ENCODE peak calls at places on chromosomes 11 and 22, in seven cellular contexts. One of them, this sample, is unnamed.

GRCh38 chr11:17506314-17506713 is 29.7 kb upstream of the ABCC8 start:
- DNase-seq in psoas muscle: no peak
- DNase-seq in substantia nigra: no peak
- DNase-seq in ovary: no peak
- DNase-seq in GM23338: no peak
- DNase-seq in PC-9: no peak
- DNase-seq in heart right ventricle: no peak
- DNase-seq in this sample: no peak

GRCh38 chr11:103234974-103235373 is 125.7 kb downstream of the DYNC2H1 start:
- DNase-seq in GM23338: no peak
- DNase-seq in substantia nigra: no peak
- DNase-seq in ovary: no peak
- DNase-seq in PC-9: no peak
- DNase-seq in heart right ventricle: no peak
- DNase-seq in psoas muscle: no peak
- DNase-seq in this sample: no peak

GRCh38 chr11:118144869-118145268 is 7.8 kb downstream of the SCN4B start:
- DNase-seq in psoas muscle: no peak
- DNase-seq in heart right ventricle: no peak
- DNase-seq in substantia nigra: no peak
- DNase-seq in PC-9: no peak
- DNase-seq in GM23338: no peak
- DNase-seq in ovary: no peak
- DNase-seq in this sample: no peak

GRCh38 chr22:40323681-40324083 is 22.6 kb upstream of the ADSL start:
- DNase-seq in heart right ventricle: no peak
- DNase-seq in psoas muscle: no peak
- DNase-seq in GM23338: no peak
- DNase-seq in substantia nigra: no peak
- DNase-seq in PC-9: no peak
- DNase-seq in ovary: no peak
- DNase-seq in this sample: no peak

GRCh38 chr11:6225024-6225423 is 9.4 kb downstream of the FHIP1B start:
- DNase-seq in ovary: no peak
- DNase-seq in heart right ventricle: no peak
- DNase-seq in psoas muscle: no peak
- DNase-seq in substantia nigra: no peak
- DNase-seq in GM23338: no peak
- DNase-seq in PC-9: no peak
- DNase-seq in this sample: no peak

GRCh38 chr11:69446108-69446507 is 35.4 kb upstream of the LINC01488 start:
- DNase-seq in substantia nigra: no peak
- DNase-seq in ovary: no peak
- DNase-seq in GM23338: no peak
- DNase-seq in psoas muscle: no peak
- DNase-seq in PC-9: no peak
- DNase-seq in heart right ventricle: no peak
- DNase-seq in this sample: no peak

GRCh38 chr11:61976813-61977475 is 9.5 kb upstream of the FTH1 start:
- DNase-seq in substantia nigra: no peak
- DNase-seq in PC-9: peak
- DNase-seq in psoas muscle: no peak
- DNase-seq in ovary: no peak
- DNase-seq in GM23338: no peak
- DNase-seq in heart right ventricle: no peak
- DNase-seq in this sample: no peak

GRCh38 chr22:47654922-47655451 is 892.5 kb downstream of the TBC1D22A start:
- DNase-seq in GM23338: no peak
- DNase-seq in psoas muscle: no peak
- DNase-seq in heart right ventricle: no peak
- DNase-seq in PC-9: no peak
- DNase-seq in ovary: no peak
- DNase-seq in substantia nigra: no peak
- DNase-seq in this sample: no peak

GRCh38 chr22:28910575-28911278 is 27.4 kb downstream of the ZNRF3 start:
- DNase-seq in psoas muscle: no peak
- DNase-seq in substantia nigra: no peak
- DNase-seq in heart right ventricle: no peak
- DNase-seq in ovary: no peak
- DNase-seq in PC-9: no peak
- DNase-seq in GM23338: no peak
- DNase-seq in this sample: no peak

GRCh38 chr11:74984730-74985129 is 4.0 kb upstream of the NEU3 start:
- DNase-seq in substantia nigra: no peak
- DNase-seq in heart right ventricle: no peak
- DNase-seq in ovary: no peak
- DNase-seq in psoas muscle: no peak
- DNase-seq in GM23338: no peak
- DNase-seq in PC-9: no peak
- DNase-seq in this sample: no peak

GRCh38 chr11:36402568-36403181 is 106.6 kb downstream of the PRR5L start:
- DNase-seq in ovary: no peak
- DNase-seq in GM23338: no peak
- DNase-seq in substantia nigra: no peak
- DNase-seq in psoas muscle: no peak
- DNase-seq in PC-9: no peak
- DNase-seq in heart right ventricle: no peak
- DNase-seq in this sample: no peak

GRCh38 chr11:36400768-36401455 is 104.8 kb downstream of the PRR5L start:
- DNase-seq in heart right ventricle: no peak
- DNase-seq in GM23338: no peak
- DNase-seq in PC-9: no peak
- DNase-seq in substantia nigra: no peak
- DNase-seq in ovary: no peak
- DNase-seq in psoas muscle: no peak
- DNase-seq in this sample: no peak

GRCh38 chr11:36398261-36398953 is 102.3 kb downstream of the PRR5L start:
- DNase-seq in substantia nigra: peak
- DNase-seq in heart right ventricle: no peak
- DNase-seq in PC-9: no peak
- DNase-seq in ovary: no peak
- DNase-seq in GM23338: no peak
- DNase-seq in psoas muscle: no peak
- DNase-seq in this sample: no peak

GRCh38 chr11:36399236-36399635 is 103.1 kb downstream of the PRR5L start:
- DNase-seq in PC-9: no peak
- DNase-seq in psoas muscle: no peak
- DNase-seq in ovary: no peak
- DNase-seq in substantia nigra: no peak
- DNase-seq in heart right ventricle: no peak
- DNase-seq in GM23338: no peak
- DNase-seq in this sample: no peak

GRCh38 chr11:36399745-36400144 is 103.7 kb downstream of the PRR5L start:
- DNase-seq in GM23338: no peak
- DNase-seq in heart right ventricle: no peak
- DNase-seq in psoas muscle: no peak
- DNase-seq in substantia nigra: no peak
- DNase-seq in ovary: no peak
- DNase-seq in PC-9: no peak
- DNase-seq in this sample: no peak
- H3K27ac ChIP-seq in GM23338: no peak
- H3K27ac ChIP-seq in heart right ventricle: no peak
- H3K27ac ChIP-seq in psoas muscle: no peak
- H3K27ac ChIP-seq in substantia nigra: no peak
- H3K27ac ChIP-seq in ovary: no peak
- H3K27ac ChIP-seq in PC-9: no peak
- H3K27ac ChIP-seq in this sample: no peak

GRCh38 chr22:42596863-42597530 is 17.7 kb downstream of the POLDIP3 start:
- DNase-seq in ovary: no peak
- DNase-seq in heart right ventricle: no peak
- DNase-seq in substantia nigra: no peak
- DNase-seq in GM23338: no peak
- DNase-seq in psoas muscle: no peak
- DNase-seq in PC-9: no peak
- DNase-seq in this sample: no peak
- H3K27ac ChIP-seq in ovary: peak
- H3K27ac ChIP-seq in heart right ventricle: peak
- H3K27ac ChIP-seq in substantia nigra: no peak
- H3K27ac ChIP-seq in GM23338: no peak
- H3K27ac ChIP-seq in psoas muscle: no peak
- H3K27ac ChIP-seq in PC-9: no peak
- H3K27ac ChIP-seq in this sample: no peak

GRCh38 chr11:111438168-111438567 is 59.1 kb upstream of the POU2AF1 start:
- DNase-seq in psoas muscle: no peak
- DNase-seq in ovary: no peak
- DNase-seq in substantia nigra: no peak
- DNase-seq in heart right ventricle: no peak
- DNase-seq in PC-9: no peak
- DNase-seq in GM23338: no peak
- DNase-seq in this sample: no peak

GRCh38 chr11:111440416-111441205 is 61.5 kb upstream of the POU2AF1 start:
- DNase-seq in heart right ventricle: no peak
- DNase-seq in PC-9: no peak
- DNase-seq in psoas muscle: no peak
- DNase-seq in substantia nigra: no peak
- DNase-seq in GM23338: no peak
- DNase-seq in ovary: no peak
- DNase-seq in this sample: no peak

GRCh38 chr11:111438846-111439520 is 59.9 kb upstream of the POU2AF1 start:
- DNase-seq in substantia nigra: no peak
- DNase-seq in psoas muscle: no peak
- DNase-seq in ovary: no peak
- DNase-seq in GM23338: no peak
- DNase-seq in PC-9: no peak
- DNase-seq in heart right ventricle: no peak
- DNase-seq in this sample: no peak

GRCh38 chr11:111441443-111441842 is 62.4 kb upstream of the POU2AF1 start:
- DNase-seq in PC-9: no peak
- DNase-seq in GM23338: no peak
- DNase-seq in substantia nigra: no peak
- DNase-seq in psoas muscle: no peak
- DNase-seq in heart right ventricle: no peak
- DNase-seq in ovary: no peak
- DNase-seq in this sample: peak

GRCh38 chr11:111439905-111440304 is 60.8 kb upstream of the POU2AF1 start:
- DNase-seq in heart right ventricle: no peak
- DNase-seq in substantia nigra: no peak
- DNase-seq in GM23338: no peak
- DNase-seq in ovary: no peak
- DNase-seq in PC-9: no peak
- DNase-seq in psoas muscle: no peak
- DNase-seq in this sample: no peak
- H3K27ac ChIP-seq in heart right ventricle: no peak
- H3K27ac ChIP-seq in substantia nigra: no peak
- H3K27ac ChIP-seq in GM23338: no peak
- H3K27ac ChIP-seq in ovary: no peak
- H3K27ac ChIP-seq in PC-9: no peak
- H3K27ac ChIP-seq in psoas muscle: no peak
- H3K27ac ChIP-seq in this sample: no peak

DNA sequence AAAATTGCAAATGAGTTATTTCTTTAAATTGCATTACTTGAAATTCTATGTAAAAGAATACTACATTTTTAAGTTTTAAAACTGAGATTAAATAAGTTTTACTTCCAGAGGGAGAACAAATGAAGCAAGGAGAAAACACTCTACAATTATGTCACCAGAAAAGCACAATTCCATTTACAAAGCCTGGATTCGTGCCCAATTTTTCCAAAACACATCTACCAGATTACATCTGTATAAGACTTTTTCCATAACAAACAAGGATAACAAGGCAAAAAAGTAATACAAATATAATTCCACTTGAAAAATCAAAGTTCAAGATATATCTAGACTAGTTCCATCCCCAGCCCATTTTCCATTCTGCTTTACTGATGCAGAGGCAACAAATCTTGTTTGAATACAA is 40.5 kb downstream of the MTMR2 start:
- DNase-seq in substantia nigra: no peak
- DNase-seq in ovary: no peak
- DNase-seq in heart right ventricle: no peak
- DNase-seq in PC-9: peak
- DNase-seq in psoas muscle: no peak
- DNase-seq in GM23338: no peak
- DNase-seq in this sample: no peak
- H3K27ac ChIP-seq in substantia nigra: no peak
- H3K27ac ChIP-seq in ovary: no peak
- H3K27ac ChIP-seq in heart right ventricle: no peak
- H3K27ac ChIP-seq in PC-9: no peak
- H3K27ac ChIP-seq in psoas muscle: no peak
- H3K27ac ChIP-seq in GM23338: no peak
- H3K27ac ChIP-seq in this sample: no peak

GRCh38 chr11:20088368-20089260 is 71.7 kb downstream of the DBX1 start:
- DNase-seq in PC-9: no peak
- DNase-seq in substantia nigra: no peak
- DNase-seq in psoas muscle: no peak
- DNase-seq in heart right ventricle: no peak
- DNase-seq in ovary: no peak
- DNase-seq in GM23338: no peak
- DNase-seq in this sample: no peak

GRCh38 chr11:20089357-20089756 is 70.9 kb downstream of the DBX1 start:
- DNase-seq in PC-9: no peak
- DNase-seq in heart right ventricle: no peak
- DNase-seq in substantia nigra: no peak
- DNase-seq in psoas muscle: no peak
- DNase-seq in ovary: no peak
- DNase-seq in GM23338: no peak
- DNase-seq in this sample: no peak

GRCh38 chr11:20089796-20090653 is 70.2 kb downstream of the DBX1 start:
- DNase-seq in GM23338: peak
- DNase-seq in substantia nigra: no peak
- DNase-seq in ovary: no peak
- DNase-seq in heart right ventricle: no peak
- DNase-seq in PC-9: no peak
- DNase-seq in psoas muscle: no peak
- DNase-seq in this sample: no peak

GRCh38 chr11:20093775-20094174 is 66.5 kb downstream of the DBX1 start:
- DNase-seq in substantia nigra: no peak
- DNase-seq in PC-9: no peak
- DNase-seq in ovary: no peak
- DNase-seq in GM23338: no peak
- DNase-seq in heart right ventricle: no peak
- DNase-seq in psoas muscle: no peak
- DNase-seq in this sample: no peak

DNA sequence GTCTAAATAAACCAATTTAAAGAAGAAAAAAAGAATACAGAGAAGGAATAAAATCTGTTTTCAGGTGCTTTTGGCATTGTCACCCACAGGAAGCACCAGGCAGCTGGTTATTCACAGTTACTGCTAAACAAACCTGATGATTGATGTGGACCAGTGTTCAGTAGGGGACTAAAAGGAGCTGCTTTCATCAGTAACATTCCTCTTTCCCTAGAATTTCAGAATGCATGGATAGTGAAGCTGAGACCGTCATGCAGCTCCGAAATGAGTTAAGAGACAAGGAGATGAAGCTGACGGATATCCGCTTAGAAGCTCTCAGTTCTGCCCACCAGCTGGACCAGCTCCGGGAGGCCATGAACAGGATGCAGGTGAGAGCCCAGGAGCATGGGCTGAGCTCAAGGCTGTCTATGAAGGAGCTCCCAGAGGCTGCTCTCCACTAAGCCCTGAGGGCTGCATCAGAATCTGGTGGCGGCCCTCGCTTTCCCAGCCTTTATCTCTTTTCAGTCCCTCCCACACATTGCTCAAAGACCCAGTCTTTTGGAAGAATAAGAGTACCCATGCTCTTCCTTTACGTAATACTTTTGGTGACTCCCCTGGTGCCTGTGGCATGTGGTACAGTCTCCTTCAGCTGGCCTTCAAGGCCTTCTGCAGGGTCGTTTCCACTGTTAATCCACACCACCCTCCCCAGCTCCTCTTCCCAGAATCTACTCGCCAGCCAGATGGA is 69.5 kb downstream of the DBX1 start:
- DNase-seq in ovary: no peak
- DNase-seq in GM23338: no peak
- DNase-seq in substantia nigra: no peak
- DNase-seq in heart right ventricle: no peak
- DNase-seq in PC-9: no peak
- DNase-seq in psoas muscle: no peak
- DNase-seq in this sample: no peak
- H3K27ac ChIP-seq in ovary: no peak
- H3K27ac ChIP-seq in GM23338: no peak
- H3K27ac ChIP-seq in substantia nigra: no peak
- H3K27ac ChIP-seq in heart right ventricle: no peak
- H3K27ac ChIP-seq in PC-9: no peak
- H3K27ac ChIP-seq in psoas muscle: no peak
- H3K27ac ChIP-seq in this sample: no peak